ENCODE peak calls at places on chromosomes 11 and 22, in five cellular contexts. One of them, this sample, is unnamed.

GRCh38 chr22:29751139-29751538 is 15.7 kb downstream of the ZMAT5 start:
- DNase-seq in IMR-90: peak
- DNase-seq in BE2C: no peak
- DNase-seq in left lung: no peak
- DNase-seq in lower lobe of right lung: no peak
- DNase-seq in this sample: no peak

GRCh38 chr11:124315052-124315451 is 1.3 kb upstream of the OR8D1 start:
- DNase-seq in IMR-90: peak
- DNase-seq in BE2C: no peak
- DNase-seq in left lung: no peak
- DNase-seq in lower lobe of right lung: no peak
- DNase-seq in this sample: no peak

GRCh38 chr22:36299295-36299694 is 46.4 kb downstream of the APOL1 start:
- DNase-seq in IMR-90: no peak
- DNase-seq in BE2C: no peak
- DNase-seq in left lung: no peak
- DNase-seq in lower lobe of right lung: no peak
- DNase-seq in this sample: no peak

GRCh38 chr11:19076744-19077589 is 16.4 kb upstream of the MRGPRX2 start:
- DNase-seq in IMR-90: peak
- DNase-seq in BE2C: peak
- DNase-seq in left lung: no peak
- DNase-seq in lower lobe of right lung: peak
- DNase-seq in this sample: no peak

GRCh38 chr22:45341503-45341902 is 31.8 kb downstream of the FAM118A start:
- DNase-seq in IMR-90: no peak
- DNase-seq in BE2C: no peak
- DNase-seq in left lung: no peak
- DNase-seq in lower lobe of right lung: no peak
- DNase-seq in this sample: no peak

GRCh38 chr11:116721983-116722382 is 50.8 kb downstream of the BUD13 start:
- DNase-seq in IMR-90: no peak
- DNase-seq in BE2C: no peak
- DNase-seq in left lung: no peak
- DNase-seq in lower lobe of right lung: no peak
- DNase-seq in this sample: no peak

GRCh38 chr22:26785942-26786341 is 128.6 kb downstream of the MIAT start:
- DNase-seq in IMR-90: no peak
- DNase-seq in BE2C: no peak
- DNase-seq in left lung: no peak
- DNase-seq in lower lobe of right lung: no peak
- DNase-seq in this sample: no peak

GRCh38 chr11:61919113-61919840 is 1.9 kb upstream of the RAB3IL1 start:
- DNase-seq in IMR-90: no peak
- DNase-seq in BE2C: no peak
- DNase-seq in left lung: no peak
- DNase-seq in lower lobe of right lung: no peak
- DNase-seq in this sample: no peak

GRCh38 chr11:44727373-44728084 is 767 bp downstream of the TSPAN18 start:
- DNase-seq in IMR-90: peak
- DNase-seq in BE2C: peak
- DNase-seq in left lung: peak
- DNase-seq in lower lobe of right lung: peak
- DNase-seq in this sample: no peak

GRCh38 chr11:34652191-34652958 is 31.5 kb downstream of the EHF start:
- DNase-seq in IMR-90: peak
- DNase-seq in BE2C: no peak
- DNase-seq in left lung: no peak
- DNase-seq in lower lobe of right lung: no peak
- DNase-seq in this sample: no peak

GRCh38 chr11:35340101-35340500 is 79.3 kb downstream of the SLC1A2 start:
- DNase-seq in IMR-90: no peak
- DNase-seq in BE2C: no peak
- DNase-seq in left lung: no peak
- DNase-seq in lower lobe of right lung: no peak
- DNase-seq in this sample: no peak

GRCh38 chr22:48422900-48423480 is 1404.7 kb downstream of the BRD1 start:
- DNase-seq in IMR-90: no peak
- DNase-seq in BE2C: no peak
- DNase-seq in left lung: no peak
- DNase-seq in lower lobe of right lung: no peak
- DNase-seq in this sample: no peak

GRCh38 chr11:35177370-35177769 is 38.4 kb downstream of the CD44 start:
- DNase-seq in IMR-90: peak
- DNase-seq in BE2C: no peak
- DNase-seq in left lung: no peak
- DNase-seq in lower lobe of right lung: no peak
- DNase-seq in this sample: no peak

GRCh38 chr11:60764879-60765278 is 8.2 kb downstream of the MS4A15 start:
- DNase-seq in IMR-90: no peak
- DNase-seq in BE2C: no peak
- DNase-seq in left lung: no peak
- DNase-seq in lower lobe of right lung: no peak
- DNase-seq in this sample: no peak

GRCh38 chr11:57464343-57465181 is 4.2 kb downstream of the RTN4RL2 start:
- DNase-seq in IMR-90: peak
- DNase-seq in BE2C: no peak
- DNase-seq in left lung: no peak
- DNase-seq in lower lobe of right lung: no peak
- DNase-seq in this sample: no peak

GRCh38 chr11:79173615-79174014 is 267.2 kb downstream of the TENM4 start:
- DNase-seq in IMR-90: peak
- DNase-seq in BE2C: no peak
- DNase-seq in left lung: no peak
- DNase-seq in lower lobe of right lung: no peak
- DNase-seq in this sample: no peak

GRCh38 chr11:95434489-95435057 is 203.6 kb upstream of the SESN3 start:
- DNase-seq in IMR-90: no peak
- DNase-seq in BE2C: no peak
- DNase-seq in left lung: no peak
- DNase-seq in lower lobe of right lung: no peak
- DNase-seq in this sample: no peak

GRCh38 chr11:30876656-30877371 is 290.7 kb upstream of the MPPED2 start:
- DNase-seq in IMR-90: no peak
- DNase-seq in BE2C: no peak
- DNase-seq in left lung: no peak
- DNase-seq in lower lobe of right lung: no peak
- DNase-seq in this sample: no peak
- TF ChIP-seq CTCF in IMR-90: no peak
- TF ChIP-seq CTCF in BE2C: no peak
- TF ChIP-seq CTCF in left lung: no peak
- TF ChIP-seq CTCF in lower lobe of right lung: no peak
- TF ChIP-seq CTCF in this sample: no peak

GRCh38 chr11:3160252-3161031 is 4.7 kb downstream of the OSBPL5 start:
- DNase-seq in IMR-90: peak
- DNase-seq in BE2C: peak
- DNase-seq in left lung: peak
- DNase-seq in lower lobe of right lung: peak
- DNase-seq in this sample: peak
- H3K4me3 ChIP-seq in IMR-90: peak
- H3K4me3 ChIP-seq in BE2C: peak
- H3K4me3 ChIP-seq in left lung: peak
- H3K4me3 ChIP-seq in lower lobe of right lung: peak
- H3K4me3 ChIP-seq in this sample: peak

DNA sequence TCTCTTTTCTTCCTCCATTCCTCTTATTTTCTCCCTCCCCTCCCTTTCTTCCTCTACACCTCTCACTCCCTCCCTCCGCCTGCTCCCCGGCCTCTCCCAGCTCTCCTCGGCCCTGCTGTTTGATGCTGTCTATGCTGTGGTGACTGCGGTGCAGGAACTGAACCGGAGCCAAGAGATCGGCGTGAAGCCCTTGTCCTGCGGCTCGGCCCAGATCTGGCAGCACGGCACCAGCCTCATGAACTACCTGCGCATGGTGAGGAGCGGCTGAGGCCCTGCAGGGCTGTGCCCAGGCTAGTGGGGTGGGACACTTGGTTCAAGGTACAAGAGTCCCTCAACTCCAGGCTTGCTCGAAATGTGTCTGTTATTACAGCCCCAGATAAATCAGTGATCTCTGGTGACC is 149.9 kb upstream of the TBCEL start:
- DNase-seq in IMR-90: no peak
- DNase-seq in BE2C: no peak
- DNase-seq in left lung: no peak
- DNase-seq in lower lobe of right lung: no peak
- DNase-seq in this sample: no peak
- TF ChIP-seq CTCF in IMR-90: no peak
- TF ChIP-seq CTCF in BE2C: no peak
- TF ChIP-seq CTCF in left lung: no peak
- TF ChIP-seq CTCF in lower lobe of right lung: no peak
- TF ChIP-seq CTCF in this sample: no peak

GRCh38 chr11:63406458-63406857 is 36.9 kb downstream of the SLC22A9 start:
- DNase-seq in IMR-90: no peak
- DNase-seq in BE2C: no peak
- DNase-seq in left lung: no peak
- DNase-seq in lower lobe of right lung: no peak
- DNase-seq in this sample: no peak

GRCh38 chr11:63404536-63404935 is 35.0 kb downstream of the SLC22A9 start:
- DNase-seq in IMR-90: no peak
- DNase-seq in BE2C: no peak
- DNase-seq in left lung: no peak
- DNase-seq in lower lobe of right lung: no peak
- DNase-seq in this sample: no peak

GRCh38 chr11:63405114-63405513 is 35.5 kb downstream of the SLC22A9 start:
- DNase-seq in IMR-90: no peak
- DNase-seq in BE2C: no peak
- DNase-seq in left lung: no peak
- DNase-seq in lower lobe of right lung: no peak
- DNase-seq in this sample: no peak
- H3K4me3 ChIP-seq in IMR-90: no peak
- H3K4me3 ChIP-seq in BE2C: no peak
- H3K4me3 ChIP-seq in left lung: no peak
- H3K4me3 ChIP-seq in lower lobe of right lung: no peak
- H3K4me3 ChIP-seq in this sample: no peak

GRCh38 chr22:22348127-22348814 is 103.7 kb downstream of the VPREB1 start:
- DNase-seq in IMR-90: no peak
- DNase-seq in BE2C: no peak
- DNase-seq in left lung: no peak
- DNase-seq in lower lobe of right lung: no peak
- DNase-seq in this sample: no peak
- TF ChIP-seq CTCF in IMR-90: peak
- TF ChIP-seq CTCF in BE2C: peak
- TF ChIP-seq CTCF in left lung: no peak
- TF ChIP-seq CTCF in lower lobe of right lung: no peak
- TF ChIP-seq CTCF in this sample: no peak

GRCh38 chr11:104897891-104898684 is at the start of gene CASP12:
- DNase-seq in IMR-90: peak
- DNase-seq in BE2C: no peak
- DNase-seq in left lung: no peak
- DNase-seq in lower lobe of right lung: no peak
- DNase-seq in this sample: no peak
- H3K4me3 ChIP-seq in IMR-90: no peak
- H3K4me3 ChIP-seq in BE2C: no peak
- H3K4me3 ChIP-seq in left lung: peak
- H3K4me3 ChIP-seq in lower lobe of right lung: peak
- H3K4me3 ChIP-seq in this sample: no peak

DNA sequence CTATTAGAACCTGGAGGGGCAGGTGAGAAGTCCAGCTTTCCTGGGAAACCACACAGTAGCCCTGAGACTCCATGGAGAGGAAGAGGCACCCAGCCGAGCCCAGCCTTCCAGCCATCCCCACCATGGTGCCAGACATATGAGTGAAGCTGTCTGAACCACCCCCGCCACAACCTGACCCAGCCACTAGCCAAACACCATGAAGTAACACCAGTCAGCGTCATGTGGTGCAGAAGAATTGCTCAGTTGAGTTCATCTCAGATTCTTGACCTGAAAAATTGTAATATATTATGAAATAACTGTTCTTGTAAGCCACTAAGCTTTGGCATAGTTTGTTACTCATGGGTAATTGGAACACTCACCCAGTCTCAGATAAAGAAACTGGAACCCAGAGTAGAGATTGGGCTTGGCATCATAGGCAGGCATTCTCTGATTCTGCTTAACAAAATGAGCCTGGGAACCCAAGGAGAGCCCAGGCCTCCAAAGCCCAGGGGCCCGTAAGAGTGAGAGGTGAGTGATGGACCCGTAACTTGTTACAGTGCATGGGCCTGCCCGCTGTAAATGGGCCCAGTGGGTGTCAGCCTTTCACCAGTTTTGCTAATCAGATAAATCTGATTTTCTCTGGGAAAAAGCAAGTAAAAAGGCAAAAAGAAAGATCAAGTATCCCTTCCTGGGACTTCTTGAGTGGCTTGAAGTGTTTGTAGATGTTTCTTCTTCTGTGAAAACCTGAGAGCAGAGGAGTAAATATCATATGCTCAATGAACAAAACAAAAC is 305.5 kb downstream of the DDX10 start:
- DNase-seq in IMR-90: no peak
- DNase-seq in BE2C: no peak
- DNase-seq in left lung: no peak
- DNase-seq in lower lobe of right lung: no peak
- DNase-seq in this sample: no peak
- TF ChIP-seq CTCF in IMR-90: no peak
- TF ChIP-seq CTCF in BE2C: no peak
- TF ChIP-seq CTCF in left lung: no peak
- TF ChIP-seq CTCF in lower lobe of right lung: no peak
- TF ChIP-seq CTCF in this sample: no peak

This sample was measured in HFF-Myc.